ENCODE peak calls at places on chromosomes 6 and 20, in seven cellular contexts. L is lower leg skin, H is M059J, M is EL, C is iris pigment epithelial cell, R is fibroblast of pulmonary artery, W is fibroblast of villous mesenchyme. A is an unnamed sample.

GRCh38 chr6:169510871-169511270 is 191.0 kb downstream of the WDR27 start:
- DNase-seq in C (no peak), M (no peak), W (peak; percentile 59), L (no peak), H (no peak), R (no peak), A (no peak)

GRCh38 chr20:19947611-19948264 is 69.4 kb upstream of the NAA20 start:
- DNase-seq in H (peak; percentile 65), C (peak; percentile 75), L (no peak), R (peak; percentile 79), W (peak; percentile 88), M (peak; percentile 32), A (no peak)

GRCh38 chr6:142013286-142013685 is 119.4 kb upstream of the GJE1 start:
- DNase-seq in L (no peak), C (peak; percentile 91), R (peak; percentile 89), W (peak; percentile 85), H (peak; percentile 97), M (peak; percentile 93), A (no peak)

GRCh38 chr20:33648396-33649004 is 13.6 kb upstream of the C20orf144 start:
- DNase-seq in C (no peak), W (peak; percentile 29), R (no peak), M (no peak), L (no peak), H (peak; percentile 73), A (peak; percentile 8)

GRCh38 chr6:150249261-150249660 is 106.4 kb downstream of the PPP1R14C start:
- DNase-seq in L (no peak), C (peak; percentile 39), R (no peak), W (peak; percentile 8), H (no peak), M (peak; percentile 30), A (no peak)

GRCh38 chr6:116251568-116252384 is 2.1 kb downstream of the TSPYL4 start:
- DNase-seq in C (peak; percentile 71), W (peak; percentile 29), R (peak; percentile 92), M (peak; percentile 94), H (peak; percentile 59), L (no peak), A (no peak)

GRCh38 chr20:56752274-56752673 is 123.2 kb downstream of the TFAP2C start:
- DNase-seq in L (no peak), R (no peak), W (no peak), M (no peak), H (peak; percentile 35), C (peak; percentile 9), A (no peak)

GRCh38 chr6:87968435-87969278 is 79.0 kb upstream of the SPACA1 start:
- DNase-seq in L (no peak), R (peak; percentile 3), C (peak; percentile 21), W (peak; percentile 10), H (no peak), M (no peak), A (no peak)

GRCh38 chr6:24854077-24854670 is 55.5 kb upstream of the ARMH2 start:
- DNase-seq in L (no peak), R (no peak), H (no peak), W (no peak), C (no peak), M (no peak), A (no peak)

GRCh38 chr6:90184334-90185298 is 112.0 kb downstream of the BACH2 start:
- DNase-seq in M (peak; percentile 25), R (peak; percentile 14), H (peak; percentile 8), C (peak; percentile 81), L (no peak), W (no peak), A (no peak)

GRCh38 chr6:129671442-129672344 is 38.3 kb downstream of the ARHGAP18 start:
- DNase-seq in M (peak; percentile 29), H (peak; percentile 51), W (no peak), L (no peak), C (peak; percentile 38), R (no peak), A (no peak)

GRCh38 chr20:26209171-26209941 is 512.7 kb upstream of the ZNF337 start:
- DNase-seq in H (no peak), C (no peak), M (no peak), R (no peak), L (no peak), W (peak; percentile 10), A (no peak)

GRCh38 chr20:47360489-47361267 is 4.2 kb upstream of the ZMYND8 start:
- DNase-seq in C (peak; percentile 97), M (peak; percentile 86), H (peak; percentile 99), L (peak; percentile 96), W (peak; percentile 93), R (peak; percentile 96), A (no peak)

GRCh38 chr6:130362128-130362527 is 3.7 kb upstream of the TMEM200A start:
- DNase-seq in H (peak; percentile 24), C (no peak), M (no peak), W (peak; percentile 25), L (no peak), R (peak; percentile 10), A (no peak)

GRCh38 chr6:37696220-37696840 is 1.4 kb downstream of the MDGA1 start:
- DNase-seq in M (peak; percentile 50), C (peak; percentile 75), L (peak; percentile 87), H (peak; percentile 66), W (peak; percentile 44), R (peak; percentile 40), A (no peak)

GRCh38 chr20:23291575-23292240 is 58.9 kb upstream of the NXT1 start:
- DNase-seq in L (peak; percentile 61), M (no peak), C (peak; percentile 51), R (no peak), H (no peak), W (no peak), A (no peak)

GRCh38 chr20:63438121-63438520 is 34.3 kb downstream of the KCNQ2 start:
- DNase-seq in W (no peak), M (no peak), L (no peak), R (no peak), C (no peak), H (no peak), A (no peak)

A was measured in frontal cortex.